ENCODE peak calls at places on chromosomes 3 and 15, in seven cellular contexts. N is erythroblast; C is activated CD4-positive, alpha-beta T cell treated with anti-CD3 and anti-CD28 coated beads, Interleukin-2, amount 50 U/mL, for 48 hours; M is stimulated activated CD4-positive, alpha-beta T cell treated with anti-CD3 and anti-CD28 coated beads, Interleukin-15, amount 100 ng/mL, for 24 hours; X is activated naive CD4-positive, alpha-beta T cell; W is RWPE1; K is fibroblast of the aortic adventitia. F is an unnamed sample.

GRCh38 chr15:31387483-31388118 is 61.0 kb downstream of the KLF13 start:
- DNase-seq in N (peak; percentile 21), C (no peak), M (peak; percentile 41), X (no peak), W (no peak), K (no peak), F (peak; percentile 51)

GRCh38 chr15:40928351-40928974 is 677 bp upstream of the DLL4 start:
- DNase-seq in N (no peak), C (no peak), M (peak; percentile 33), X (no peak), W (no peak), K (no peak), F (no peak)

GRCh38 chr3:49750056-49750455 is 26.3 kb upstream of the GMPPB start:
- DNase-seq in N (no peak), C (no peak), M (no peak), X (no peak), W (no peak), K (no peak), F (no peak)

GRCh38 chr3:71752911-71753715 is 542 bp upstream of the GPR27 start:
- DNase-seq in N (no peak), C (no peak), M (no peak), X (no peak), W (no peak), K (no peak), F (no peak)

GRCh38 chr3:126259411-126260391 is 79.3 kb upstream of the ALDH1L1 start:
- DNase-seq in N (peak; percentile 51), C (peak; percentile 23), M (peak; percentile 28), X (no peak), W (no peak), K (peak; percentile 40), F (no peak)

GRCh38 chr15:88605507-88606436 is 15.4 kb upstream of the AEN start:
- DNase-seq in N (peak; percentile 54), C (peak; percentile 65), M (peak; percentile 63), X (no peak), W (no peak), K (peak; percentile 34), F (peak; percentile 51)

GRCh38 chr3:14148041-14148985 is 23.5 kb downstream of the TMEM43 start:
- DNase-seq in N (no peak), C (no peak), M (no peak), X (no peak), W (no peak), K (no peak), F (no peak)

GRCh38 chr15:59833366-59833765 is 144.2 kb upstream of the BNIP2 start:
- DNase-seq in N (no peak), C (no peak), M (no peak), X (no peak), W (no peak), K (no peak), F (no peak)

GRCh38 chr15:40471105-40471777 is 457 bp downstream of the CHST14 start:
- DNase-seq in N (peak; percentile 54), C (peak; percentile 30), M (peak; percentile 33), X (no peak), W (no peak), K (no peak), F (peak; percentile 41)

GRCh38 chr3:190862209-190863118 is at the start of gene GMNC:
- DNase-seq in N (peak; percentile 78), C (peak; percentile 46), M (peak; percentile 68), X (no peak), W (peak; percentile 60), K (peak; percentile 56), F (peak; percentile 39)

GRCh38 chr15:45773149-45773548 is 138.3 kb downstream of the SQOR start:
- DNase-seq in N (no peak), C (no peak), M (no peak), X (no peak), W (no peak), K (no peak), F (no peak)

GRCh38 chr3:164460851-164461250 is 617.4 kb downstream of the SI start:
- DNase-seq in N (no peak), C (no peak), M (no peak), X (no peak), W (no peak), K (peak; percentile 20), F (no peak)

GRCh38 chr3:192181151-192181550 is 546.2 kb downstream of the FGF12 start:
- DNase-seq in N (no peak), C (no peak), M (no peak), X (no peak), W (no peak), K (no peak), F (no peak)

GRCh38 chr15:96340611-96341464 is 10.3 kb downstream of the NR2F2 start:
- DNase-seq in N (no peak), C (no peak), M (no peak), X (no peak), W (no peak), K (peak; percentile 66), F (no peak)

F was measured in activated CD4-positive, alpha-beta memory T cell treated with anti-CD3 and anti-CD28 coated beads, Interleukin-2, amount 10 ng/mL, durations not matched to agents 7 days and 5 days.